ENCODE peak calls at places on chromosome 2, in nine cellular contexts. O is small intestine; J is spleen; A is foreskin keratinocyte; E is mammary epithelial cell; G is cardiac muscle cell; M is SJSA1; S is heart right ventricle; N is CD8-positive, alpha-beta memory T cell. Q is an unnamed sample.

GRCh38 chr2:128374001-128374710 is 55.5 kb upstream of the HS6ST1 start:
- DNase-seq in J (peak; percentile 60), M (peak; percentile 98), A (peak; percentile 82), O (no peak), S (no peak), E (peak; percentile 63), G (peak; percentile 77), N (no peak), Q (no peak)

GRCh38 chr2:184472481-184472880 is 125.8 kb upstream of the ZNF804A start:
- DNase-seq in J (no peak), A (no peak), S (no peak), G (no peak), E (no peak), M (no peak), O (no peak), N (no peak), Q (no peak)

GRCh38 chr2:144520718-144521487 is 984 bp upstream of the ZEB2 start:
- DNase-seq in E (no peak), A (no peak), O (no peak), N (no peak), S (no peak), G (peak; percentile 95), J (no peak), M (peak; percentile 29), Q (no peak)

GRCh38 chr2:9297156-9297555 is 90.5 kb downstream of the ASAP2 start:
- DNase-seq in J (peak; percentile 4), N (no peak), A (no peak), O (no peak), S (no peak), E (no peak), G (no peak), M (no peak), Q (no peak)

GRCh38 chr2:181588546-181588945 is 68.4 kb downstream of the CERKL start:
- DNase-seq in E (no peak), S (no peak), G (no peak), M (no peak), J (no peak), O (no peak), A (no peak), N (no peak), Q (no peak)

GRCh38 chr2:212177724-212178123 is 360.9 kb downstream of the ERBB4 start:
- DNase-seq in E (no peak), S (no peak), A (no peak), J (no peak), N (no peak), G (peak; percentile 2), O (no peak), M (no peak), Q (no peak)

GRCh38 chr2:166090900-166091299 is 36.9 kb downstream of the SCN1A start:
- DNase-seq in A (no peak), G (peak; percentile 76), N (no peak), M (no peak), O (no peak), E (peak; percentile 6), J (no peak), S (no peak), Q (no peak)

GRCh38 chr2:37683241-37683640 is 11.8 kb upstream of the CDC42EP3 start:
- DNase-seq in A (no peak), E (no peak), G (peak; percentile 35), N (no peak), M (no peak), S (no peak), J (no peak), O (no peak), Q (no peak)

GRCh38 chr2:237459741-237460174 is 27.3 kb upstream of the MLPH start:
- DNase-seq in M (peak; percentile 55), G (peak; percentile 60), O (no peak), N (no peak), A (peak; percentile 65), J (no peak), E (peak; percentile 92), S (no peak), Q (no peak)

GRCh38 chr2:134262666-134263065 is 8.8 kb downstream of the MGAT5 start:
- DNase-seq in N (no peak), A (no peak), G (no peak), O (peak; percentile 34), S (no peak), E (no peak), J (no peak), M (no peak), Q (no peak)

GRCh38 chr2:211216221-211216620 is 659.8 kb downstream of the CPS1 start:
- DNase-seq in M (no peak), J (no peak), G (no peak), E (peak; percentile 23), N (no peak), O (no peak), S (no peak), A (peak; percentile 11), Q (no peak)

GRCh38 chr2:45616663-45617411 is 5.8 kb upstream of the SRBD1 start:
- DNase-seq in S (no peak), M (peak; percentile 69), J (no peak), E (peak; percentile 67), O (no peak), A (peak; percentile 54), G (peak; percentile 31), N (no peak), Q (no peak)

GRCh38 chr2:229855116-229855515 is 66.7 kb downstream of the TRIP12 start:
- DNase-seq in S (no peak), N (no peak), J (no peak), E (no peak), M (peak; percentile 25), O (no peak), A (no peak), G (no peak), Q (peak; percentile 27)

GRCh38 chr2:229851870-229852269 is 69.9 kb downstream of the TRIP12 start:
- DNase-seq in O (no peak), G (no peak), M (no peak), E (no peak), S (no peak), J (no peak), N (no peak), A (no peak), Q (no peak)

GRCh38 chr2:229856416-229856815 is 65.4 kb downstream of the TRIP12 start:
- DNase-seq in A (no peak), M (no peak), O (no peak), S (no peak), N (no peak), J (no peak), E (no peak), G (no peak), Q (no peak)

GRCh38 chr2:229849073-229849472 is 72.7 kb downstream of the TRIP12 start:
- DNase-seq in S (no peak), G (no peak), O (no peak), J (no peak), N (no peak), E (no peak), A (no peak), M (no peak), Q (no peak)

GRCh38 chr2:229852565-229852964 is 69.2 kb downstream of the TRIP12 start:
- DNase-seq in N (peak; percentile 34), M (no peak), S (peak; percentile 48), O (peak; percentile 46), E (no peak), G (peak; percentile 86), A (no peak), J (peak; percentile 82), Q (no peak)
- H3K4me1 ChIP-seq in N (peaks cover 42% of the 10 kb centered on the region), M (peaks cover 3% of the 10 kb centered on the region), S (peaks cover 56% of the 10 kb centered on the region), O (no peaks in the 10 kb centered on the region), E (no peaks in the 10 kb centered on the region), G (peaks cover 3% of the 10 kb centered on the region), A (no peaks in the 10 kb centered on the region), J (peaks cover 84% of the 10 kb centered on the region), Q (peaks cover 21% of the 10 kb centered on the region)

DNA sequence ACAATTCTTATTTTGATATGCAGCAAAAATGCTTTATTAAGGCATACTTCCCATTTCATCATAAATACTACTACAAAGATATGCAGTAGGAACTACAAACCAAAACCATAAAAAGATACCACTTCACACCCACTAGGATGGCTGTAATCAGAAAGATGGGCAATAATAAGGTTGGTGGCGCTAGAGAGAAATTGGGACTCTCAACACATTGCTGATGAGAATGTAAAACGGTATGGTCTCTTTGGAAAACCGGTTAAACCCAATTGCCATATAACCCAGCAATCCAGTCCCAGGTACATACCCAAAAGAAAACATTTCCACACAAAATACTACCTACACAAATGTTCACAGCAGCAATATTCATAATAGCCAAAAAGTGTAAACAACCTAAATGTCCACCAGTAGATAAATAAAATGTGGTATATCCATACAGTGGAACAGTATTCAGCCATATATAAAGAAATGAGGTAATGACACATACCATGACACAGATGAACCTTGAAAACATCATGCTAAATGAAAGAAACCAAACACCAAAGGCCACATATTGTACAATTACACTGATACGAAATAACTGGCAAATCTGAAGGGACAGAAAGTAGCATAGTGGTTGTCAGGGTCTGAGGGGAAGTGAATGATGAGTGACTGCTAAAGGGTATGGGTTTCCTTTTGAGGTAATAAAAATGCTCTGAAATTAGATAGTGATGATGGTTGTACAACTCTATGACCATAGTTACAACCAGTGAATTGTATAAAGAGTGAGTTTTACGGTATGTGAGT is 12.7 kb downstream of the SP3 start:
- DNase-seq in M (no peak), A (no peak), N (no peak), E (no peak), S (no peak), G (no peak), O (no peak), J (no peak), Q (no peak)
- H3K4me1 ChIP-seq in M (peaks cover 6% of the 10 kb centered on the region), A (peaks cover 11% of the 10 kb centered on the region), N (peaks cover 85% of the 10 kb centered on the region), E (no peaks in the 10 kb centered on the region), S (peaks cover 100% of the 10 kb centered on the region), G (peaks cover 24% of the 10 kb centered on the region), O (peaks cover 4% of the 10 kb centered on the region), J (peaks cover 100% of the 10 kb centered on the region), Q (peaks cover 15% of the 10 kb centered on the region)

GRCh38 chr2:233831011-233831721 is 23.2 kb downstream of the HJURP start:
- DNase-seq in E (peak; percentile 30), M (no peak), A (no peak), S (no peak), O (no peak), G (no peak), N (no peak), J (peak; percentile 68), Q (no peak)

GRCh38 chr2:233829193-233830110 is 24.9 kb downstream of the HJURP start:
- DNase-seq in M (no peak), G (no peak), E (no peak), S (no peak), A (no peak), N (no peak), O (no peak), J (peak; percentile 50), Q (no peak)

GRCh38 chr2:233831861-233832260 is 22.5 kb downstream of the HJURP start:
- DNase-seq in A (no peak), G (no peak), O (no peak), M (no peak), E (no peak), N (no peak), J (peak; percentile 17), S (no peak), Q (no peak)

GRCh38 chr2:233828546-233829192 is 25.7 kb downstream of the HJURP start:
- DNase-seq in N (no peak), G (no peak), O (no peak), M (no peak), A (no peak), S (no peak), J (peak; percentile 55), E (no peak), Q (no peak)

GRCh38 chr2:233830111-233830760 is 24.1 kb downstream of the HJURP start:
- DNase-seq in S (no peak), M (no peak), N (no peak), A (no peak), J (peak; percentile 42), E (no peak), O (no peak), G (no peak), Q (no peak)
- H3K4me1 ChIP-seq in S (no peaks in the 10 kb centered on the region), M (peaks cover 19% of the 10 kb centered on the region), N (no peaks in the 10 kb centered on the region), A (no peaks in the 10 kb centered on the region), J (no peaks in the 10 kb centered on the region), E (peaks cover 18% of the 10 kb centered on the region), O (no peaks in the 10 kb centered on the region), G (peaks cover 15% of the 10 kb centered on the region), Q (peaks cover 30% of the 10 kb centered on the region)

GRCh38 chr2:64854773-64855237 is 134.4 kb upstream of the SLC1A4 start:
- DNase-seq in G (peak; percentile 68), M (no peak), S (peak; percentile 62), N (no peak), E (no peak), A (no peak), O (no peak), J (no peak), Q (no peak)
- H3K4me1 ChIP-seq in G (peaks cover 29% of the 10 kb centered on the region), M (peaks cover 33% of the 10 kb centered on the region), S (peaks cover 91% of the 10 kb centered on the region), N (no peaks in the 10 kb centered on the region), E (peaks cover 15% of the 10 kb centered on the region), A (no peaks in the 10 kb centered on the region), O (no peaks in the 10 kb centered on the region), J (peaks cover 90% of the 10 kb centered on the region), Q (peaks cover 29% of the 10 kb centered on the region)